ENCODE peak calls at places on chromosomes 3 and 15, in seven cellular contexts. M is stomach, C is SK-N-SH, G is transverse colon, T is HCT116, X is suprapubic skin, A is GM12891. U is an unnamed sample.

GRCh38 chr3:38655708-38656300 is 6.3 kb upstream of the SCN5A start:
- DNase-seq in X (no peak), T (peak), G (no peak), A (no peak), C (peak), M (no peak), U (peak)

GRCh38 chr3:26625187-26625586 is 2.6 kb downstream of the LRRC3B start:
- DNase-seq in C (no peak), G (no peak), A (no peak), X (no peak), T (no peak), M (no peak), U (no peak)

GRCh38 chr3:62159056-62159455 is 214.3 kb downstream of the FEZF2 start:
- DNase-seq in C (no peak), A (no peak), T (no peak), X (no peak), M (no peak), G (no peak), U (no peak)

GRCh38 chr15:64046347-64047153 is at the start of gene DAPK2:
- DNase-seq in A (peak), C (peak), G (peak), T (peak), X (no peak), M (peak), U (peak)

GRCh38 chr3:40088527-40089170 is 220.9 kb upstream of the EIF1B start:
- DNase-seq in A (no peak), X (no peak), M (no peak), C (no peak), G (no peak), T (no peak), U (no peak)

GRCh38 chr3:13682331-13683013 is 133.5 kb downstream of the FBLN2 start:
- DNase-seq in C (no peak), M (no peak), X (no peak), G (no peak), T (no peak), A (no peak), U (no peak)

GRCh38 chr15:32683906-32684584 is 33.8 kb upstream of the GREM1 start:
- DNase-seq in M (no peak), A (no peak), T (no peak), G (no peak), C (no peak), X (no peak), U (no peak)

GRCh38 chr15:62455441-62455921 is 290.4 kb upstream of the C2CD4B start:
- DNase-seq in M (no peak), A (no peak), X (no peak), T (no peak), C (peak), G (no peak), U (peak)

GRCh38 chr15:25508369-25509002 is 69.7 kb upstream of the UBE3A start:
- DNase-seq in C (peak), M (no peak), A (no peak), X (no peak), T (peak), G (no peak), U (no peak)

GRCh38 chr3:156174229-156174847 is 54.0 kb downstream of the KCNAB1 start:
- DNase-seq in M (no peak), A (no peak), C (peak), T (peak), X (no peak), G (no peak), U (no peak)

GRCh38 chr15:74400313-74400850 is 32.9 kb upstream of the CYP11A1 start:
- DNase-seq in T (no peak), A (no peak), M (no peak), C (no peak), G (no peak), X (no peak), U (no peak)

GRCh38 chr3:73523661-73524060 is 101.1 kb downstream of the PDZRN3 start:
- DNase-seq in M (no peak), X (no peak), T (no peak), G (no peak), C (no peak), A (no peak), U (no peak)

GRCh38 chr15:79315623-79316328 is 4.9 kb downstream of the TMED3 start:
- DNase-seq in C (no peak), M (peak), A (no peak), X (no peak), G (no peak), T (no peak), U (no peak)

GRCh38 chr15:79316864-79317263 is 6.0 kb downstream of the TMED3 start:
- DNase-seq in M (no peak), X (no peak), G (no peak), C (no peak), T (no peak), A (no peak), U (no peak)

GRCh38 chr15:79311901-79312553 is 1.1 kb downstream of the TMED3 start:
- DNase-seq in M (no peak), X (no peak), A (no peak), G (no peak), C (peak), T (no peak), U (no peak)

GRCh38 chr15:79314186-79314585 is 3.3 kb downstream of the TMED3 start:
- DNase-seq in A (no peak), C (no peak), X (no peak), T (no peak), M (no peak), G (no peak), U (no peak)

GRCh38 chr15:79314811-79315210 is 3.9 kb downstream of the TMED3 start:
- DNase-seq in T (no peak), A (no peak), M (peak), C (no peak), G (no peak), X (peak), U (no peak)
- TF ChIP-seq POLR2AphosphoS5 in T (no peak), A (no peak), M (no peak), C (no peak), G (no peak), X (peak), U (no peak)

DNA sequence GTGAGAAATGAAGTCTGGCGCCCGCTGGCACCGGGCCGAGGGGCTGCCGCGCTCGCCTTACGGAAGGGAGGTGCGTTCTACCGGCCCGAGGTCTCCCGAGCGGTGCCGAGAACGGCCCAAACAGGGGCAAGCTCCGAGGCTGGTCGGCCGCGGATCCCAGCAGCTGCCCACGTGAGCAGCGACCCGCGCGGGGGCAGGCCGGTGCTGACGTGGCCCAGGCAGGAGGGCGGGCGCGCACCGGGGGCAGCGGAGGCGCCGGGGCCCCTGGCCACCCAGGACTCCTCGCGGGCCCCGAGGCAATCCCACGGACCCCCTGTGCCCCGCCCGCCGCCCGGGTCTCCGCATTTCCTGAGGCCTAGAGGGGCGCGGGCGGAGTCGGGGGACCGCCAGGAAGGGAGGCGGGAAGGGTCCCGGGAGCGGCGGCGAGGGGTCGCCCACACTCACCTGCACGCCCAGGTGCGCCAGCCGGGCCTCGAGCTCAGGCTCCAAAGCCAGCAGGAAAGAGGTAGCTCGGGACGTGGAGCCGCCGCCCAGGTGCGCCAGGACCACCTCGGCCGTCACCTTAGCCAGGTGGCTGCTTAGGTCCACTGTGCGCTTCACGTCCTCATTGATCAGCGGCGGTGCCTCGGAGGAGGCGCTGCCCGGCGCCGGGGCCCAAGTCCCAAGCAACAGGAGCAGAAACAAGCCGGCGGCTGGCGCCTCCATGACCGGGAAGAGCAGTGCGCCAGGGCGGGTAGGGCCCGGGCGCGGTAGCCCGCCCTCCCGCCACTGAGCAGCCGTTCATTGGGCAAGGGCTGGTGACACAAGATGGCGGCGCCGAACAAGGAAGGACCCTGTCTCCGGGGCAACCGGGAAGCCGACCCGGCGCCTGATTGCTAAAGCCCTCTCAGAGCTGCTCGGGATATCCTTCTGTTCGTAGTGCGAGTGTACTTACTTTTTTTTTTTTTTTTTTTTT is at the start of gene RPN1:
- DNase-seq in A (peak), X (peak), T (peak), M (peak), G (peak), C (peak), U (peak)
- TF ChIP-seq POLR2AphosphoS5 in A (no peak), X (peak), T (peak), M (peak), G (peak), C (peak), U (peak)

GRCh38 chr3:134350266-134350665 is 24.0 kb downstream of the AMOTL2 start:
- DNase-seq in T (no peak), G (no peak), X (no peak), A (no peak), M (no peak), C (no peak), U (no peak)

GRCh38 chr3:134352031-134352671 is 22.1 kb downstream of the AMOTL2 start:
- DNase-seq in M (no peak), X (no peak), G (no peak), T (no peak), C (no peak), A (no peak), U (peak)

GRCh38 chr3:134348524-134348923 is 25.7 kb downstream of the AMOTL2 start:
- DNase-seq in M (peak), T (peak), X (no peak), G (no peak), A (no peak), C (no peak), U (peak)

GRCh38 chr3:134351421-134351820 is 22.8 kb downstream of the AMOTL2 start:
- DNase-seq in C (no peak), A (no peak), G (no peak), X (no peak), T (no peak), M (no peak), U (peak)

DNA sequence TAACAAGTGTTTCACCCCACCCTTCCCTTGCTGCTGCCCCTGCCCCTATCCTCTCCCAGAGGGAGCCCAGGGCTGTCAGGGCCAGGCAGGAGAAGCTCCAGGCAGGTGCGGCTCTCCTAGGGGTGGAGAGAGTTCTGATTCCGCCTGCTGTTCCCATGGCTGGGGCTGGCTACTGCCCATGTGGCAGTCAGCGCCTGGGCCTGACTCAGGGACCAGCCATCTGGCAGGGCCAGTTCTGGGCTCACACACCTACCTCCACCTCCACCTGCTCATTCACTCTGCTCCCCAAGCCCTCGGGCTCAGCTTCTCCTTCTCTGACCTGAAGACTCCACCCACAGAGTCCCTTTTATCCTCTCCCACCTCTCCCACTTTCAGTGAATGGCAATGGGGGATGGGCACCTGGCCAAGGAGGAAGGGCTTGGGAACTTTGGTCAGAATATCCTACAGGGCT is 23.4 kb downstream of the AMOTL2 start:
- DNase-seq in A (no peak), X (no peak), M (peak), C (no peak), T (no peak), G (no peak), U (peak)
- TF ChIP-seq POLR2AphosphoS5 in A (no peak), X (no peak), M (no peak), C (no peak), T (peak), G (no peak), U (no peak)

GRCh38 chr15:48645558-48646330 is at the start of gene FBN1:
- DNase-seq in M (peak), X (peak), G (peak), T (no peak), A (peak), C (peak), U (peak)
- TF ChIP-seq POLR2AphosphoS5 in M (no peak), X (no peak), G (peak), T (no peak), A (peak), C (peak), U (peak)

DNA sequence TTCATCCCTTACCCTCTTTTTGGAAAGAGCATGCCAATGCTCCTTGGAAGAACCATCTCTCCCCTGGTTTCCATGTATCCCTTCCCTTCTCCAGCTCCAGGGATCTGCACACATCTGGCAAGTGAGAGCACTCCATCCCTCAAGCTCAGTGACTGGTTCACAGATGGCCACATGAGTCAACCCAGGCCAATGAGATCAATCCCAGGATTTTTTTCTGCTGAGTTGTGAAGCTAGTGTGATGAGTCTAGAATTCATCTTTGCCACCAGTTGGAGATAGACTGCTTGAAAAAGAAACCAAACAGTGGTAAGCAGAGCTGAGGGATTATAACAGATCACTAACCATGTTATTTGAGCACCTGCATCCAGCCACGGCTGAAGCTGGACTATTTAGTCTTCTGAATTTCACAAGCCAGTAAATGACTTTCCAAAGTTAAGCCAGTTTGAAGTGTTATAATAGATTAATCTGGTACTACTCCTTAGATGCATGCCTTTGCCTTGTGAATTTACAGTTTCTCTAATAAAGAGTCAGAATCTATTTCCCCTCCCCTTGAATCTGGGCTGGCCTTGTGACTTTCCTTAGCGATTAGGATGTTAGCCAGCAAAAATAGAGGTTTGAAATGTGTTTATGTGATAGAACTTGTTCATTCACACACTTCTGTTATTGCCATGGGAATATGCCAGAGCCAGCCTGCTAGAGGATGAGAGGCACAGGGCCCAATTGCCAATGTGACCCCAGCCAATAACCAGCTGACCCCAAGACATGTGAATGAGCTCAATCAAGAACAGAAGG is 159.8 kb downstream of the WNT5A start:
- DNase-seq in C (no peak), T (no peak), M (no peak), X (no peak), A (no peak), G (no peak), U (no peak)
- TF ChIP-seq POLR2AphosphoS5 in C (no peak), T (no peak), M (no peak), X (no peak), A (no peak), G (no peak), U (no peak)

GRCh38 chr15:76206325-76206976 is 104.8 kb downstream of the ETFA start:
- DNase-seq in T (no peak), M (peak), A (no peak), C (peak), G (peak), X (peak), U (peak)
- TF ChIP-seq POLR2AphosphoS5 in T (no peak), M (no peak), A (no peak), C (no peak), G (no peak), X (no peak), U (peak)

GRCh38 chr15:101127503-101128076 is 124.3 kb downstream of the CHSY1 start:
- DNase-seq in G (peak), X (no peak), M (peak), C (peak), A (no peak), T (peak), U (peak)
- TF ChIP-seq POLR2AphosphoS5 in G (no peak), X (peak), M (no peak), C (no peak), A (no peak), T (no peak), U (no peak)

GRCh38 chr15:78322724-78323395 is 17.3 kb upstream of the CRABP1 start:
- DNase-seq in M (no peak), X (no peak), A (no peak), T (no peak), C (no peak), G (no peak), U (no peak)

GRCh38 chr15:78323693-78324092 is 16.5 kb upstream of the CRABP1 start:
- DNase-seq in C (no peak), X (no peak), G (no peak), T (no peak), M (no peak), A (no peak), U (no peak)

GRCh38 chr15:78322243-78322642 is 17.9 kb upstream of the CRABP1 start:
- DNase-seq in C (peak), X (no peak), T (no peak), G (no peak), A (no peak), M (no peak), U (no peak)

GRCh38 chr15:78327442-78327841 is 12.7 kb upstream of the CRABP1 start:
- DNase-seq in C (no peak), X (no peak), A (no peak), T (no peak), M (no peak), G (no peak), U (no peak)

DNA sequence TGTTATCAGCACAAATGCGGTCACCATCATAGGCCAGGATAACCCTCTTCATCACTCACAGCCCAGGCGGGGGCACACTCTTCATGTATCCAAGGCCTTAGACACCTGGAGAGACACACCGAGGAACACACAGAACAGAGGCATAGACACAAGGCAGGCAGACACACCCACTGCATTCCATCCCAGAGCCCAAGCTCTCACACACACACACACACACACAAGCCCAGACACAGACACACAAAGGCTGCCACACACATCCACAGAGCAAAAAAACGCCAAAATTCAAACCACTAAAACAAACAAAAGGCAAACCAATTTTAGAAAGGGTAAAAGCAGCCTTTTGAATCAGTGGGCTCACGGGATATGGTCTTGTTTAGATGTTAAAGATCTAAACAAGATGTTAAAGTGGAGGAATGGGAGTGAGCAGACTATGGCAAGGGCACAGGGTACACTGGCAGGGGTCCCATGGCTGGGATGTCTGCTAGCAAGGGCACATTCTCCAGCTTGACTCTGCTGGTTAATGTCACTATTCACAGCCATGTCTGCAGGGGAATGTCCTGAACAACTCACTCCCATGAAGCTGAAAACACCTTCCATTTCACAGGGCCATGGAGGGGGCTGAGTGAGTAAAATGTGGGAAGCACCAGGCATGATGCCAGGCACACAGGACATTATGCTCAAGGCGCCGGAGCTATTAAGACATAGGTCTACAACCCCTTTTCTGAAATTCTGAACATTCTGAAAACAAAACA is 14.9 kb upstream of the CRABP1 start:
- DNase-seq in C (no peak), X (no peak), M (no peak), T (no peak), G (no peak), A (no peak), U (no peak)
- TF ChIP-seq POLR2AphosphoS5 in C (no peak), X (no peak), M (no peak), T (no peak), G (no peak), A (no peak), U (no peak)

GRCh38 chr15:89091667-89092220 is 3.5 kb downstream of the ABHD2 start:
- DNase-seq in X (no peak), C (no peak), T (no peak), A (no peak), M (no peak), G (no peak), U (no peak)

GRCh38 chr15:89088605-89089315 is 504 bp downstream of the ABHD2 start:
- DNase-seq in C (no peak), G (peak), M (peak), T (no peak), X (no peak), A (no peak), U (peak)

GRCh38 chr15:89089316-89090230 is 1.3 kb downstream of the ABHD2 start:
- DNase-seq in X (no peak), M (no peak), C (no peak), T (no peak), G (no peak), A (no peak), U (peak)

GRCh38 chr15:89093509-89093908 is 5.3 kb downstream of the ABHD2 start:
- DNase-seq in T (no peak), M (no peak), A (no peak), G (no peak), C (no peak), X (no peak), U (no peak)

DNA sequence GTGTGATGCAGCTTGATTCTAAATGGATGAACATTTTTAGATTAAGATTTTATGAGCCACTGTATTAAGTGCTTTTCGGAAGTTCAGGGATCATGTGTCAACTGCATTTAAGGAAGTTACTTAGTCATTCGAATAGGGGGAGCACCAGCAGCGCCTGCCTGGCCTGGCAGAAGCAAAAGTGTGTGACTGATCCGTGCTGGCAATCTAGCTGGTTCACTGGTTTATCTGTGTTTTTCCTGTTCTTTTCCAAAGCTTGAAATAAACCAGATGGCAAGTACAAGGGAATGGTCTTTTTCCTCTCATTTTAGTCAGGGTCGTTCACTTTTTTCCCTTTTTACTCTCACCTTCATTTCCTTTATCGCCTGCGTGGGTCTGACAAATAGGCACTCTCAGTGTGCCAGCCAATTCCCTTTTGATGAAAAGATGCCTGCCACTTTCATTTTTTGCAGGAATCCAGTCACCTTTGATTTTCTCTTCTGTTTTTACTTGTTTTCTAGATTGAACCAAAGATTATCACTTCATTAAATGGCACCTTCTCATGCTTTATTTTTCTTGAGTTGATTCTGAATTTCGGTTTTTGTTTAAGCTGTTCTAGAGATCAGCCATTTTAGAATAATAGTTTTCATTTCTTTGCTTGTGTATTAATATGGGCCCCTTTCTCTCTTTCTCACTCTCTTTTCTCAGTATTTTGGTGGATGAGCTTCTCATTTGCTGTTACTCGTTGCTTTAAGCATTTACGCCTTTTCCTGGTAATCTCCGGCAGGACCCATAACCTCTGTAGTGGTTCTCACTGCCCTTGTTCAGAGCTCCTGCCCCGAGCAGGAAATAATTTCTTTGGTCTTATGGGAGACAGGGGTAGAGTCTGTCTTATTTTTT is 2.8 kb downstream of the ABHD2 start:
- DNase-seq in G (peak), C (peak), X (no peak), A (no peak), M (peak), T (no peak), U (peak)
- TF ChIP-seq POLR2AphosphoS5 in G (peak), C (peak), X (peak), A (no peak), M (peak), T (no peak), U (peak)

U was measured in sigmoid colon.